ENCODE peak calls at places on chromosomes 12 and 14, in nine cellular contexts. B, S, T, P, Y, Q, G, M and H are unnamed samples.

GRCh38 chr12:96487214-96487613 is 2.2 kb upstream of the CFAP54 start:
- DNase-seq in Y (no peak), Q (no peak), G (peak), P (no peak), S (no peak), B (peak), T (no peak), M (peak), H (no peak)

GRCh38 chr12:33253123-33253522 is 186.5 kb downstream of the SYT10 start:
- DNase-seq in M (no peak), G (peak), Y (no peak), P (no peak), S (no peak), T (no peak), Q (no peak), B (no peak), H (no peak)

GRCh38 chr12:110540048-110540447 is 37.9 kb downstream of the RAD9B start:
- DNase-seq in Q (no peak), T (no peak), M (no peak), P (no peak), Y (no peak), G (peak), B (no peak), S (no peak), H (no peak)

GRCh38 chr14:74324945-74325361 is 22.2 kb upstream of the ABCD4 start:
- DNase-seq in T (no peak), G (peak), P (peak), Y (no peak), S (no peak), Q (no peak), B (peak), M (peak), H (peak)

GRCh38 chr14:74963705-74964271 is 8.4 kb upstream of the PGF start:
- DNase-seq in T (no peak), B (peak), Y (no peak), M (no peak), G (peak), P (no peak), S (no peak), Q (no peak), H (no peak)

GRCh38 chr12:14961466-14962155 is at the start of gene ARHGDIB:
- DNase-seq in Q (peak), S (peak), Y (no peak), M (no peak), P (no peak), G (peak), T (peak), B (peak), H (no peak)

GRCh38 chr14:34873591-34874385 is 1.4 kb downstream of the BAZ1A start:
- DNase-seq in T (peak), M (peak), G (peak), B (peak), Q (peak), P (peak), Y (peak), S (peak), H (peak)

GRCh38 chr14:91892918-91893527 is 25.7 kb upstream of the TC2N start:
- DNase-seq in B (peak), Q (peak), M (no peak), T (no peak), Y (peak), P (peak), S (no peak), G (peak), H (peak)

GRCh38 chr14:26448181-26448855 is 149.5 kb downstream of the NOVA1 start:
- DNase-seq in Y (no peak), Q (no peak), G (no peak), B (no peak), S (no peak), T (no peak), P (peak), M (no peak), H (no peak)

GRCh38 chr14:61559641-61560201 is 135.6 kb upstream of the HIF1A start:
- DNase-seq in Y (no peak), T (no peak), G (no peak), M (no peak), P (no peak), S (no peak), B (no peak), Q (no peak), H (no peak)

GRCh38 chr12:29033519-29033918 is 115.6 kb upstream of the FAR2 start:
- DNase-seq in Q (no peak), B (no peak), Y (no peak), S (no peak), G (no peak), T (no peak), M (no peak), P (no peak), H (no peak)

GRCh38 chr12:1811281-1811947 is 9.0 kb upstream of the LRTM2 start:
- DNase-seq in T (no peak), P (no peak), G (peak), Q (no peak), S (no peak), M (no peak), Y (no peak), B (peak), H (no peak)

GRCh38 chr12:14850929-14851663 is 7.8 kb upstream of the ART4 start:
- DNase-seq in G (no peak), M (no peak), S (no peak), P (no peak), B (no peak), Y (no peak), T (no peak), Q (no peak), H (no peak)

GRCh38 chr14:99612737-99613330 is 8.8 kb upstream of the CCDC85C start:
- DNase-seq in G (peak), Y (no peak), P (no peak), B (peak), M (no peak), Q (no peak), T (no peak), S (no peak), H (no peak)

GRCh38 chr14:43168374-43168925 is 1338.6 kb downstream of the FSCB start:
- DNase-seq in S (no peak), Q (no peak), Y (no peak), P (no peak), M (no peak), G (no peak), T (no peak), B (no peak), H (no peak)

GRCh38 chr14:93402951-93403350 is 27.8 kb upstream of the UNC79 start:
- DNase-seq in G (no peak), Y (no peak), T (no peak), P (no peak), M (no peak), S (no peak), B (no peak), Q (no peak), H (no peak)

GRCh38 chr12:100827901-100828520 is 33.4 kb downstream of the ANO4 start:
- DNase-seq in P (no peak), S (no peak), Q (no peak), G (peak), B (peak), M (no peak), Y (peak), T (no peak), H (peak)

GRCh38 chr14:103995876-103996275 is 53.5 kb upstream of the RD3L start:
- DNase-seq in B (no peak), Y (no peak), S (no peak), M (no peak), T (no peak), Q (no peak), P (no peak), G (no peak), H (no peak)

GRCh38 chr12:124592481-124593160 is 25.2 kb upstream of the NCOR2 start:
- DNase-seq in P (no peak), Q (no peak), M (no peak), G (no peak), S (no peak), B (no peak), T (no peak), Y (no peak), H (no peak)

GRCh38 chr14:73723799-73724621 is 9.8 kb upstream of the PNMA1 start:
- DNase-seq in Q (no peak), P (no peak), B (peak), G (peak), M (peak), Y (no peak), S (no peak), T (peak), H (no peak)

GRCh38 chr12:85405781-85406522 is 125.9 kb downstream of the ALX1 start:
- DNase-seq in B (peak), S (no peak), M (no peak), Q (no peak), P (no peak), G (peak), T (no peak), Y (no peak), H (no peak)

GRCh38 chr12:12432373-12432772 is 75.5 kb downstream of the BORCS5 start:
- DNase-seq in B (peak), S (no peak), M (no peak), G (peak), T (no peak), P (no peak), Y (no peak), Q (no peak), H (no peak)

GRCh38 chr12:61412209-61412608 is 848.0 kb upstream of the USP15 start:
- DNase-seq in T (no peak), G (no peak), M (no peak), S (no peak), P (no peak), Q (no peak), Y (no peak), B (no peak), H (no peak)

GRCh38 chr12:21073822-21074460 is 57.1 kb upstream of the SLCO1B1 start:
- DNase-seq in S (no peak), G (peak), P (no peak), Q (no peak), B (no peak), M (peak), T (no peak), Y (no peak), H (no peak)

GRCh38 chr12:123512838-123513665 is 20.5 kb downstream of the RILPL1 start:
- DNase-seq in Q (no peak), B (no peak), M (no peak), Y (peak), S (no peak), T (peak), P (no peak), G (peak), H (no peak)

GRCh38 chr12:74527491-74527890 is 10.1 kb upstream of the ATXN7L3B start:
- DNase-seq in Y (no peak), G (no peak), T (no peak), B (no peak), S (no peak), M (no peak), Q (no peak), P (no peak), H (no peak)

GRCh38 chr12:868722-869121 is 80.8 kb downstream of the RAD52 start:
- DNase-seq in S (no peak), G (no peak), Q (no peak), T (no peak), Y (no peak), M (no peak), P (no peak), B (no peak), H (no peak)

GRCh38 chr12:132393991-132394949 is 64.9 kb upstream of the GALNT9 start:
- DNase-seq in M (peak), Y (no peak), S (peak), P (no peak), Q (no peak), T (no peak), B (no peak), G (peak), H (no peak)

GRCh38 chr12:122437656-122438121 is 15.2 kb upstream of the CLIP1 start:
- DNase-seq in P (no peak), S (no peak), G (peak), B (peak), T (no peak), Y (no peak), M (peak), Q (no peak), H (no peak)

GRCh38 chr12:6916426-6917200 is 2.2 kb downstream of the ENO2 start:
- DNase-seq in M (no peak), B (no peak), P (no peak), T (peak), G (no peak), Q (no peak), Y (no peak), S (no peak), H (no peak)

GRCh38 chr12:99232324-99232723 is 415.2 kb upstream of the GARIN6 start:
- DNase-seq in Q (no peak), B (no peak), M (no peak), S (no peak), Y (no peak), G (no peak), T (no peak), P (no peak), H (no peak)

GRCh38 chr14:91754819-91755218 is 22.9 kb upstream of the CATSPERB start:
- DNase-seq in T (no peak), M (no peak), G (no peak), B (no peak), Y (no peak), P (no peak), S (no peak), Q (no peak), H (no peak)

GRCh38 chr12:96981053-96981452 is 74.0 kb downstream of the NEDD1 start:
- DNase-seq in P (no peak), G (peak), M (peak), S (no peak), Q (no peak), T (no peak), Y (no peak), B (peak), H (no peak)

GRCh38 chr12:70598467-70599194 is 38.6 kb downstream of the PTPRB start:
- DNase-seq in S (no peak), M (no peak), Q (no peak), G (no peak), Y (no peak), B (peak), P (no peak), T (no peak), H (no peak)